ENCODE peak calls at places on chromosomes 7 and 10, in seven cellular contexts. One of them, this sample, is unnamed.

GRCh38 chr7:23633417-23633816 is 36.2 kb downstream of the CCDC126 start:
- DNase-seq in CD4-positive, alpha-beta T cell: no peak
- DNase-seq in GM23248: no peak
- DNase-seq in HT-29: no peak
- DNase-seq in stimulated activated CD4-positive, alpha-beta T cell treated with anti-CD3 and anti-CD28 coated beads, TNF-alpha, amount 100 ng/mL, for 48 hours: no peak
- DNase-seq in gastrocnemius medialis: no peak
- DNase-seq in choroid plexus epithelial cell: no peak
- DNase-seq in this sample: no peak

GRCh38 chr7:149422065-149422913 is 38.6 kb downstream of the ZNF777 start:
- DNase-seq in HT-29: peak; percentile 93
- DNase-seq in CD4-positive, alpha-beta T cell: peak; percentile 69
- DNase-seq in choroid plexus epithelial cell: peak; percentile 73
- DNase-seq in stimulated activated CD4-positive, alpha-beta T cell treated with anti-CD3 and anti-CD28 coated beads, TNF-alpha, amount 100 ng/mL, for 48 hours: peak; percentile 46
- DNase-seq in GM23248: peak; percentile 85
- DNase-seq in gastrocnemius medialis: no peak
- DNase-seq in this sample: peak; percentile 94

GRCh38 chr10:132696204-132696603 is 89.7 kb downstream of the NKX6-2 start:
- DNase-seq in GM23248: no peak
- DNase-seq in HT-29: no peak
- DNase-seq in choroid plexus epithelial cell: no peak
- DNase-seq in stimulated activated CD4-positive, alpha-beta T cell treated with anti-CD3 and anti-CD28 coated beads, TNF-alpha, amount 100 ng/mL, for 48 hours: no peak
- DNase-seq in CD4-positive, alpha-beta T cell: no peak
- DNase-seq in gastrocnemius medialis: no peak
- DNase-seq in this sample: no peak

GRCh38 chr7:94289071-94289470 is 105.6 kb upstream of the COL1A2 start:
- DNase-seq in HT-29: peak; percentile 82
- DNase-seq in CD4-positive, alpha-beta T cell: no peak
- DNase-seq in GM23248: peak; percentile 94
- DNase-seq in stimulated activated CD4-positive, alpha-beta T cell treated with anti-CD3 and anti-CD28 coated beads, TNF-alpha, amount 100 ng/mL, for 48 hours: no peak
- DNase-seq in gastrocnemius medialis: peak; percentile 23
- DNase-seq in choroid plexus epithelial cell: peak; percentile 96
- DNase-seq in this sample: no peak

GRCh38 chr7:116953372-116953726 is at the start of gene ST7:
- DNase-seq in stimulated activated CD4-positive, alpha-beta T cell treated with anti-CD3 and anti-CD28 coated beads, TNF-alpha, amount 100 ng/mL, for 48 hours: peak; percentile 34
- DNase-seq in GM23248: peak; percentile 93
- DNase-seq in HT-29: peak; percentile 88
- DNase-seq in CD4-positive, alpha-beta T cell: peak; percentile 56
- DNase-seq in choroid plexus epithelial cell: peak; percentile 72
- DNase-seq in gastrocnemius medialis: peak; percentile 36
- DNase-seq in this sample: peak; percentile 22

GRCh38 chr10:63384675-63385074 is 81.1 kb downstream of the JMJD1C start:
- DNase-seq in stimulated activated CD4-positive, alpha-beta T cell treated with anti-CD3 and anti-CD28 coated beads, TNF-alpha, amount 100 ng/mL, for 48 hours: no peak
- DNase-seq in choroid plexus epithelial cell: no peak
- DNase-seq in GM23248: no peak
- DNase-seq in CD4-positive, alpha-beta T cell: no peak
- DNase-seq in HT-29: no peak
- DNase-seq in gastrocnemius medialis: no peak
- DNase-seq in this sample: no peak

GRCh38 chr7:131521651-131522163 is 34.7 kb downstream of the PODXL start:
- DNase-seq in gastrocnemius medialis: no peak
- DNase-seq in HT-29: peak; percentile 85
- DNase-seq in choroid plexus epithelial cell: no peak
- DNase-seq in CD4-positive, alpha-beta T cell: no peak
- DNase-seq in stimulated activated CD4-positive, alpha-beta T cell treated with anti-CD3 and anti-CD28 coated beads, TNF-alpha, amount 100 ng/mL, for 48 hours: no peak
- DNase-seq in GM23248: peak; percentile 48
- DNase-seq in this sample: no peak

GRCh38 chr10:123741146-123741545 is 75.0 kb downstream of the GPR26 start:
- DNase-seq in choroid plexus epithelial cell: no peak
- DNase-seq in stimulated activated CD4-positive, alpha-beta T cell treated with anti-CD3 and anti-CD28 coated beads, TNF-alpha, amount 100 ng/mL, for 48 hours: no peak
- DNase-seq in HT-29: no peak
- DNase-seq in GM23248: no peak
- DNase-seq in CD4-positive, alpha-beta T cell: no peak
- DNase-seq in gastrocnemius medialis: no peak
- DNase-seq in this sample: no peak

GRCh38 chr10:110346914-110347313 is 42.2 kb upstream of the SMNDC1 start:
- DNase-seq in gastrocnemius medialis: no peak
- DNase-seq in HT-29: no peak
- DNase-seq in stimulated activated CD4-positive, alpha-beta T cell treated with anti-CD3 and anti-CD28 coated beads, TNF-alpha, amount 100 ng/mL, for 48 hours: no peak
- DNase-seq in CD4-positive, alpha-beta T cell: no peak
- DNase-seq in choroid plexus epithelial cell: no peak
- DNase-seq in GM23248: no peak
- DNase-seq in this sample: no peak

GRCh38 chr10:71978476-71978875 is 14.3 kb downstream of the CHST3 start:
- DNase-seq in GM23248: no peak
- DNase-seq in HT-29: peak; percentile 28
- DNase-seq in CD4-positive, alpha-beta T cell: no peak
- DNase-seq in stimulated activated CD4-positive, alpha-beta T cell treated with anti-CD3 and anti-CD28 coated beads, TNF-alpha, amount 100 ng/mL, for 48 hours: no peak
- DNase-seq in gastrocnemius medialis: no peak
- DNase-seq in choroid plexus epithelial cell: no peak
- DNase-seq in this sample: no peak

GRCh38 chr7:73974101-73974947 is 53.6 kb upstream of the ELN start:
- DNase-seq in gastrocnemius medialis: no peak
- DNase-seq in choroid plexus epithelial cell: no peak
- DNase-seq in stimulated activated CD4-positive, alpha-beta T cell treated with anti-CD3 and anti-CD28 coated beads, TNF-alpha, amount 100 ng/mL, for 48 hours: no peak
- DNase-seq in CD4-positive, alpha-beta T cell: no peak
- DNase-seq in GM23248: no peak
- DNase-seq in HT-29: no peak
- DNase-seq in this sample: no peak